ENCODE peak calls at places on chromosomes 6 and 20, in nine cellular contexts. Z is CD8-positive, alpha-beta T cell; V is adrenal gland; R is PC-9; D is cardiac muscle cell; F is PC-3; Y is upper lobe of right lung; T is foreskin keratinocyte; O is hepatocyte. K is an unnamed sample. For H3K27me3, the result is how much of the 10 kb centered on the place peaks cover.

GRCh38 chr6:157840261-157840660 is 17.2 kb downstream of the SNX9 start:
- DNase-seq in Z (no peak), V (no peak), R (no peak), D (no peak), F (no peak), Y (no peak), T (no peak), O (no peak), K (no peak)

GRCh38 chr6:29797120-29797519 is 30.5 kb upstream of the HLA-G start:
- DNase-seq in Z (no peak), V (no peak), R (no peak), D (no peak), F (peak), Y (no peak), T (peak), O (peak), K (no peak)

GRCh38 chr6:121201108-121201507 is 133.2 kb downstream of the TBC1D32 start:
- DNase-seq in Z (no peak), V (no peak), R (no peak), D (no peak), F (peak), Y (no peak), T (peak), O (no peak), K (no peak)

GRCh38 chr20:24784607-24785006 is 164.5 kb upstream of the CST7 start:
- DNase-seq in Z (no peak), V (no peak), R (no peak), D (no peak), F (no peak), Y (peak), T (no peak), O (no peak), K (no peak)

GRCh38 chr6:35069262-35069661 is 71.9 kb downstream of the TCP11 start:
- DNase-seq in Z (no peak), V (no peak), R (no peak), D (no peak), F (no peak), Y (no peak), T (no peak), O (no peak), K (no peak)

GRCh38 chr6:12818324-12818723 is 101.8 kb downstream of the PHACTR1 start:
- DNase-seq in Z (no peak), V (no peak), R (no peak), D (no peak), F (no peak), Y (no peak), T (no peak), O (no peak), K (no peak)

GRCh38 chr6:33091957-33092356 is 16.2 kb downstream of the HLA-DPB1 start:
- DNase-seq in Z (peak), V (no peak), R (peak), D (peak), F (peak), Y (peak), T (no peak), O (no peak), K (peak)

GRCh38 chr20:37223053-37223452 is 38.6 kb downstream of the GHRH start:
- DNase-seq in Z (no peak), V (peak), R (no peak), D (peak), F (peak), Y (no peak), T (peak), O (peak), K (peak)

GRCh38 chr6:6918216-6918983 is 189.4 kb upstream of the RREB1 start:
- DNase-seq in Z (no peak), V (peak), R (no peak), D (no peak), F (peak), Y (no peak), T (peak), O (no peak), K (no peak)

GRCh38 chr20:61263938-61264337 is 11.9 kb downstream of the CDH4 start:
- DNase-seq in Z (no peak), V (no peak), R (no peak), D (no peak), F (no peak), Y (no peak), T (no peak), O (no peak), K (no peak)

GRCh38 chr6:169997187-169997929 is 245.9 kb downstream of the ERMARD start:
- DNase-seq in Z (no peak), V (peak), R (no peak), D (no peak), F (no peak), Y (no peak), T (peak), O (no peak), K (no peak)

GRCh38 chr20:13772529-13772928 is 12.2 kb downstream of the ESF1 start:
- DNase-seq in Z (no peak), V (no peak), R (no peak), D (no peak), F (peak), Y (no peak), T (no peak), O (no peak), K (no peak)

GRCh38 chr20:53769041-53769440 is 175.4 kb upstream of the ZNF217 start:
- DNase-seq in Z (no peak), V (no peak), R (no peak), D (no peak), F (peak), Y (no peak), T (no peak), O (no peak), K (no peak)

GRCh38 chr20:17617212-17617867 is 47.5 kb downstream of the DSTN start:
- DNase-seq in Z (no peak), V (peak), R (peak), D (peak), F (peak), Y (peak), T (no peak), O (peak), K (peak)

GRCh38 chr6:109457596-109457996 is 2.0 kb upstream of the MICAL1 start:
- DNase-seq in Z (no peak), V (peak), R (no peak), D (no peak), F (no peak), Y (no peak), T (no peak), O (no peak), K (no peak)

GRCh38 chr6:150030611-150031010 is 5.3 kb upstream of the RAET1L start:
- DNase-seq in Z (no peak), V (peak), R (no peak), D (no peak), F (no peak), Y (no peak), T (no peak), O (no peak), K (no peak)

GRCh38 chr6:70151616-70152015 is 151.3 kb downstream of the COL9A1 start:
- DNase-seq in Z (no peak), V (no peak), R (no peak), D (no peak), F (no peak), Y (no peak), T (no peak), O (no peak), K (no peak)

GRCh38 chr6:42783177-42783875 is 1.5 kb downstream of the BICRAL start:
- DNase-seq in Z (peak), V (peak), R (peak), D (peak), F (peak), Y (peak), T (peak), O (peak), K (peak)

GRCh38 chr20:17568045-17568788 is 1.7 kb upstream of the DSTN start:
- DNase-seq in Z (no peak), V (no peak), R (peak), D (no peak), F (peak), Y (no peak), T (no peak), O (peak), K (no peak)

GRCh38 chr6:89079611-89080213 is 839 bp upstream of the PNRC1 start:
- DNase-seq in Z (peak), V (peak), R (peak), D (peak), F (peak), Y (no peak), T (peak), O (peak), K (peak)

GRCh38 chr20:24701668-24702067 is 232.2 kb downstream of the SYNDIG1 start:
- DNase-seq in Z (no peak), V (no peak), R (no peak), D (no peak), F (no peak), Y (peak), T (no peak), O (no peak), K (no peak)

GRCh38 chr20:62725596-62726268 is 17.1 kb downstream of the NTSR1 start:
- DNase-seq in Z (no peak), V (no peak), R (no peak), D (no peak), F (no peak), Y (no peak), T (no peak), O (no peak), K (peak)
- H3K27me3 ChIP-seq in Z (under half), V (under half), R (under half), D (under half), F (under half), Y (under half), T (under half), O (under half), K (under half)

DNA sequence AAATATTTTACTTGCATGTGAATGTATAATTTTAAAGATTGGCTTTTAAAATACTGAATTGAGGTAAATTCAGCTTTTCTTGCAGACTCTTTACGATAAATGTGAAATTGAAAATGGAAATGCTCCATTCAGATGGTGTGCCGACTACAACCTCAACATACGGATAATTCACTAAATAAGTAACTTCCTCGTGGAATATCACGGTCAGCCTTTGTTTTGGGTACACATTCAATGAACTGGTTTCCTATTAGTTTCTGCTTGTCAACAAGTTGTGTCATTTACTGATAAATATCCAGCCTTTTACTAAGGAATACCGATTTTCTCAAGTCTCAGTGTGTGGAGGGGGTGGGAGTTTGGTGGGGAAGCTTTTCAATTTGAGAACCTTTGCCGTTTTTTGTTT is 2.4 kb upstream of the IRF4 start:
- DNase-seq in Z (no peak), V (no peak), R (no peak), D (no peak), F (no peak), Y (no peak), T (no peak), O (no peak), K (no peak)
- H3K27me3 ChIP-seq in Z (under half), V (half or more), R (under half), D (half or more), F (under half), Y (under half), T (half or more), O (half or more), K (under half)

DNA sequence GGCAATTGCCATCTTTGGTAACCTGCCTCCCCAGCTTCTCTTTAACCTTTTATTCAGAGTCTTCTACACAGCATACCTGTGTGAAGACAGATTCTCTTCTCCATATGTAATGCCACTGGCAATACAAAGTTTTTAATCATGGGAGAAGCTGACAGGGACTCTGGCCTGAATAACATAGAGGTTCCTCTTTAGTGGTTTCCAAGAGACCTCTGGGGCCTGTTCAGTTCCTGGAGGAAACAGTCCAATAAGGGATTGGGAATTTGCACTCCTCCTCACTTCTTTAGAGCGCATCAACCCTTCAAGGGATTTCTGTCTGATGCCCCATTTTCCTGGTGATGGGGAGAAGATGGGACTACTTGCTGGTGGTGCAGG is 1.4 kb downstream of the RIMS1 start:
- DNase-seq in Z (no peak), V (no peak), R (no peak), D (no peak), F (no peak), Y (no peak), T (no peak), O (no peak), K (no peak)
- H3K27me3 ChIP-seq in Z (under half), V (under half), R (under half), D (under half), F (under half), Y (under half), T (under half), O (under half), K (under half)

DNA sequence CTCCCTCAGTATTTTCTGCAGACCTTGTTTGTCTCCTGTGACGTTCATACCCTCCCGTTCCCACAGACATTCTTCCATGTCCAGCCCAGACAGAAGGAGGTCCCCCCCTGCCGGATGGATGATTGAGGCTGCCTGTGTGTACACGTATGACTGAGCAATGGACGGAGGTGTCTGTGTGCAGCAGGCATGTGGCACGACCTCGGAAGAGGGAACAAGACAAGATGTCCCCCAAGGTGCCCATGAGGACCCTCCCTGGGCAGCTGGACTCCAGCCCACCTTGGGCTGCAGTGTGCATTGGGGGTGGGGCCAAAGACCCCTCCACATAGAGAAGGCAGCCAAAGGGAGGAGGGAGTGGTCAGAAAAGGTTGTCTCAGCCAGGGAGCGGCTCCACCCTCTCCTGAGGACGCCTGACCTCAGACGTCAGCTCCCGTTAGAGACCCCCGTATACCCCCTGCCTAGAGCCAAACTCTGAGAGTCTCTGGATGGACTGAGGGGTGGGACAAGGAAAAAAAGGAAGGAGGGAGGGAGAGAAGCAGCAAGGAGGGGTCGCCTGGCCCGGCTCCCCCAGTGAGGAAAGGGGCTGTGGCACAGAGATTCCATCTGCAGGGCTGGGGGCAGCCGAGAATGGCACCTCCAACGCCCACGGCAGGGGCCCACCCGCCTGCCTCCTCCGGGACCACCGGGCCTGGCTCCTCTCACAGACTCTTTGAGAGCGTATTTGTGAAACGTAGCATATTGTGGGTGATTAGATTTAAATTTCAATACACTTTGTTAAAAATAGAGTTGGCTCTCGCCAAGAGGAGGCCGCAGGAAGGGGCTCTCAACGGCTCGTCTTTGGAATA is 92.9 kb upstream of the BHLHE23 start:
- DNase-seq in Z (no peak), V (no peak), R (no peak), D (no peak), F (no peak), Y (peak), T (no peak), O (no peak), K (peak)
- H3K27me3 ChIP-seq in Z (under half), V (under half), R (half or more), D (half or more), F (under half), Y (under half), T (under half), O (under half), K (under half)

GRCh38 chr6:110560239-110561015 is 84.0 kb upstream of the SLC22A16 start:
- DNase-seq in Z (no peak), V (no peak), R (no peak), D (no peak), F (no peak), Y (no peak), T (no peak), O (no peak), K (no peak)
- H3K27me3 ChIP-seq in Z (under half), V (under half), R (under half), D (under half), F (under half), Y (under half), T (under half), O (under half), K (under half)

GRCh38 chr20:57808266-57808866 is 98.6 kb upstream of the PMEPA1 start:
- DNase-seq in Z (no peak), V (no peak), R (no peak), D (no peak), F (no peak), Y (no peak), T (no peak), O (no peak), K (no peak)
- H3K27me3 ChIP-seq in Z (under half), V (under half), R (under half), D (under half), F (under half), Y (under half), T (half or more), O (under half), K (under half)